ENCODE peak calls at places on chromosomes 3 and 15, in ten cellular contexts. U is GM18507; F is fibroblast of pulmonary artery; M is activated CD4-positive, alpha-beta T cell treated with anti-CD3 and anti-CD28 coated beads, Interleukin-2, amount 50 U/mL, for 48 hours; R is T-helper 1 cell; C is NCI-H2029; Y is EL; J is iPS-NIHi11; Z is cardiac fibroblast; P is prostate gland. E is an unnamed sample.

GRCh38 chr3:8529197-8529637 is 27.6 kb downstream of the LMCD1 start:
- DNase-seq in U (no peak), F (peak), M (no peak), R (no peak), C (no peak), Y (peak), J (no peak), Z (peak), P (no peak), E (no peak)

GRCh38 chr3:24315991-24316390 is 178.7 kb downstream of the THRB start:
- DNase-seq in U (no peak), F (peak), M (no peak), R (no peak), C (no peak), Y (peak), J (no peak), Z (peak), P (no peak), E (no peak)

GRCh38 chr3:123679712-123680386 is 95.0 kb upstream of the HACD2 start:
- DNase-seq in U (no peak), F (no peak), M (no peak), R (no peak), C (no peak), Y (no peak), J (no peak), Z (no peak), P (no peak), E (no peak)

GRCh38 chr15:40470423-40471104 is at the start of gene CHST14:
- DNase-seq in U (peak), F (peak), M (peak), R (peak), C (peak), Y (peak), J (peak), Z (peak), P (peak), E (peak)

GRCh38 chr3:37229740-37230139 is 55.4 kb upstream of the LRRFIP2 start:
- DNase-seq in U (no peak), F (no peak), M (no peak), R (no peak), C (no peak), Y (no peak), J (no peak), Z (no peak), P (no peak), E (no peak)

GRCh38 chr3:2511356-2511755 is 412.7 kb downstream of the CNTN4 start:
- DNase-seq in U (no peak), F (no peak), M (no peak), R (no peak), C (peak), Y (no peak), J (no peak), Z (no peak), P (no peak), E (no peak)

GRCh38 chr15:71780349-71780976 is 29.9 kb upstream of the NR2E3 start:
- DNase-seq in U (peak), F (peak), M (peak), R (peak), C (no peak), Y (peak), J (peak), Z (peak), P (no peak), E (peak)

GRCh38 chr3:102810937-102811336 is 376.1 kb downstream of the ZPLD1 start:
- DNase-seq in U (no peak), F (no peak), M (no peak), R (no peak), C (no peak), Y (no peak), J (no peak), Z (no peak), P (no peak), E (no peak)

GRCh38 chr3:29011441-29011840 is 269.4 kb upstream of the RBMS3 start:
- DNase-seq in U (no peak), F (no peak), M (no peak), R (no peak), C (no peak), Y (no peak), J (no peak), Z (no peak), P (no peak), E (no peak)

GRCh38 chr3:169813757-169814517 is 1.2 kb upstream of the LRRC34 start:
- DNase-seq in U (peak), F (peak), M (peak), R (peak), C (peak), Y (peak), J (peak), Z (peak), P (no peak), E (peak)

GRCh38 chr3:182244222-182244971 is 532.7 kb downstream of the SOX2 start:
- DNase-seq in U (no peak), F (no peak), M (no peak), R (no peak), C (no peak), Y (no peak), J (no peak), Z (no peak), P (no peak), E (no peak)

GRCh38 chr15:36585774-36586173 is 6.3 kb downstream of the CDIN1 start:
- DNase-seq in U (no peak), F (no peak), M (no peak), R (no peak), C (no peak), Y (no peak), J (no peak), Z (no peak), P (no peak), E (no peak)

GRCh38 chr15:50247819-50248650 is 17.5 kb downstream of the HDC start:
- DNase-seq in U (no peak), F (no peak), M (peak), R (peak), C (no peak), Y (peak), J (no peak), Z (no peak), P (peak), E (peak)

GRCh38 chr3:194422188-194422587 is 23.1 kb upstream of the GP5 start:
- DNase-seq in U (no peak), F (no peak), M (no peak), R (no peak), C (no peak), Y (peak), J (no peak), Z (no peak), P (no peak), E (no peak)

GRCh38 chr3:51385621-51386091 is 565 bp downstream of the MANF start:
- DNase-seq in U (no peak), F (no peak), M (no peak), R (no peak), C (no peak), Y (peak), J (no peak), Z (no peak), P (no peak), E (no peak)

GRCh38 chr3:113773381-113773780 is 26.5 kb downstream of the ATP6V1A start:
- DNase-seq in U (no peak), F (peak), M (no peak), R (no peak), C (no peak), Y (peak), J (no peak), Z (peak), P (no peak), E (no peak)

GRCh38 chr3:14262212-14262611 is 83.6 kb downstream of the LSM3 start:
- DNase-seq in U (no peak), F (peak), M (no peak), R (no peak), C (no peak), Y (no peak), J (no peak), Z (peak), P (no peak), E (no peak)